ENCODE peak calls at places on chromosomes 6 and 20, in eight cellular contexts. X is lower lobe of right lung, Z is foreskin fibroblast, F is ascending aorta, P is A549, R is B cell, N is endothelial cell, W is GM10248. M is an unnamed sample.
A peak's percentile ranks its signal among the peaks of the same experiment; 100 is the strongest.

GRCh38 chr6:136921936-136922679 is at the start of gene SLC35D3:
- DNase-seq in X (peak; percentile 56), Z (no peak), F (no peak), P (peak; percentile 23), R (peak; percentile 45), N (peak; percentile 42), W (peak; percentile 61), M (peak; percentile 9)

GRCh38 chr6:93423542-93423941 is 4.2 kb upstream of the EPHA7 start:
- DNase-seq in X (no peak), Z (no peak), F (no peak), P (no peak), R (no peak), N (peak; percentile 76), W (no peak), M (peak; percentile 51)

GRCh38 chr6:137395316-137395715 is 98.9 kb downstream of the OLIG3 start:
- DNase-seq in X (no peak), Z (no peak), F (no peak), P (no peak), R (no peak), N (no peak), W (no peak), M (no peak)

GRCh38 chr6:68559716-68560115 is 75.4 kb upstream of the ADGRB3 start:
- DNase-seq in X (no peak), Z (peak; percentile 47), F (no peak), P (no peak), R (no peak), N (peak; percentile 11), W (no peak), M (no peak)

GRCh38 chr20:24608926-24609667 is 139.7 kb downstream of the SYNDIG1 start:
- DNase-seq in X (no peak), Z (peak; percentile 24), F (no peak), P (no peak), R (no peak), N (no peak), W (no peak), M (no peak)

GRCh38 chr20:48948612-48949011 is 27.1 kb downstream of the ARFGEF2 start:
- DNase-seq in X (no peak), Z (no peak), F (no peak), P (no peak), R (no peak), N (no peak), W (no peak), M (no peak)

GRCh38 chr6:117463762-117464665 is 18.5 kb upstream of the DCBLD1 start:
- DNase-seq in X (no peak), Z (peak; percentile 82), F (no peak), P (no peak), R (no peak), N (no peak), W (no peak), M (no peak)

GRCh38 chr6:122565708-122566107 is 44.5 kb upstream of the PKIB start:
- DNase-seq in X (no peak), Z (no peak), F (no peak), P (no peak), R (no peak), N (no peak), W (no peak), M (no peak)

GRCh38 chr20:20549699-20550098 is 162.7 kb downstream of the RALGAPA2 start:
- DNase-seq in X (no peak), Z (no peak), F (no peak), P (no peak), R (no peak), N (no peak), W (no peak), M (peak; percentile 2)

GRCh38 chr6:52815167-52816092 is 11.8 kb upstream of the GSTA1 start:
- DNase-seq in X (no peak), Z (peak; percentile 25), F (no peak), P (peak; percentile 64), R (peak; percentile 29), N (peak; percentile 57), W (peak; percentile 65), M (peak; percentile 61)
- TF ChIP-seq CTCF in X (peak; percentile 61), Z (peak; percentile 66), F (peak; percentile 61), P (peak; percentile 54), R (peak; percentile 79), N (peak; percentile 79), W (peak; percentile 66), M (peak; percentile 58)

DNA sequence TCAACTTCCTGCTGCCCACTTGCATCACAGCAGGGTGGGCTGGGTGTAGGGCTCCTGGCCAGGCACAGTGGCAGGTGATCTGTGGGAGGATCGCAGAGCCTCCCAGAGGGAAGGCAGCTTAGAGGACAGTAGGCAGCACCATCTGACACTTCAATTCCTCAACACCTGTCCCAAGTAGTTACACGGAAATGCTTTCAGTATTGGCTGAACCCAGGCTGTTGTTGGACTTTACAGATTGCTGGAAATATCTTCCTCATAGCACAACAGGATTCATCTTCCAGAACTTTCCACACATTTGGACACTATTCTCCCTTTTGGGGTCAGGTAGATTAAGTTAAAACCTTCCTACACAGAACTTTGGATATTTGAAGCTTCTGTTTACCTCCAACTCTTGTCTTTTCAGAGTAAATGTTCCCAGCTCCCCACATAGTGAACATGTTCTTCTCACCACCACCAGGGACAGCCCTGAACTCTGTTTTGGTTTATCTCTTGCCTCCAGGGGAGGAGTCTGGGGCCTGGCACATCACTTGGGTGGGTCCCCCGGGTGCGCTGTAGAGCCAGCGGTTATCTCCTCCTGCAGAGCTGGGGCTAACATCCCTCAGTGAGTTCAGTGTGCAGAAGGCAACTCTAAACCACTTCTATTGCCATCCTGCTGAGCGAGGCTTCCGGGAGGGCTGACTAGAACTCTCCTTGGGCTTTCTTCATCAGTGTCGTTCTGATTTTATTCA is 3.5 kb upstream of the SLC22A2 start:
- DNase-seq in X (no peak), Z (no peak), F (no peak), P (peak; percentile 47), R (no peak), N (no peak), W (no peak), M (no peak)
- TF ChIP-seq CTCF in X (no peak), Z (no peak), F (no peak), P (no peak), R (no peak), N (no peak), W (no peak), M (no peak)

DNA sequence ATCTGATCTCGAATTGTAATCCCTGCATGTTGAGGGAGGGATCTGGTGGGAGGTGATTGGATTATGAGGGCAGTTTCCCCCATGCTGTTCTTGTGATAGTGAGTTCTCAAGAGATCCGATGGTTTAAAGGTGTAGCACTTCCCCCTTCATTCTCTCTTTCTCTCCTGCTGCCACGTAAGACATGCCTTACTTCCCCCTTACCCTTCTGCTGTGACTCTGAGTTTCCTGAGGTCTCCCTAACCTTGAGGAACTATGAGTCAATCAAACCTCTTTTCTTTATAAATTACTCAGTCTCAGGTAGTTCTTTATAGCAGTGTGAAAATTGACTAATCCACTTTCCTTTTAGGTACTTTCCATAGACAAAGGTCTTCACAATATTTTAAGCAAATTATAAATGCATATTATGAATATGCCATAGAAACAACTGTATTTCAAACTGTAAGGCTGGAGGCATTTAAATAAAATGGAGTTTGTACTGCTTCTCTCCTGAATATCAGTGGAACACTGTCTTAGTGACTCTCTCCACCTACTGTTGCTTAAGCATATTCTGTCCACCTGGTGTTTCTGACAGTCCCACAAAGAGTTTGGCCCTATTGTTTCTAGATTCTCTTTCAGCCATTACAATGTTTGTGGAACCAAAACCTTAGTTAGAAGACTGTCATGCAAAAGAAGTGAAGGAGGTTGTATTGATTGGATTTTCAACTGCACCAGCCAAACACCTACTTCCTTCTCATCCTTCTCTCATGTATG is 24.3 kb upstream of the IL17A start:
- DNase-seq in X (no peak), Z (no peak), F (no peak), P (no peak), R (no peak), N (no peak), W (no peak), M (no peak)
- TF ChIP-seq CTCF in X (no peak), Z (no peak), F (no peak), P (no peak), R (no peak), N (no peak), W (no peak), M (no peak)

DNA sequence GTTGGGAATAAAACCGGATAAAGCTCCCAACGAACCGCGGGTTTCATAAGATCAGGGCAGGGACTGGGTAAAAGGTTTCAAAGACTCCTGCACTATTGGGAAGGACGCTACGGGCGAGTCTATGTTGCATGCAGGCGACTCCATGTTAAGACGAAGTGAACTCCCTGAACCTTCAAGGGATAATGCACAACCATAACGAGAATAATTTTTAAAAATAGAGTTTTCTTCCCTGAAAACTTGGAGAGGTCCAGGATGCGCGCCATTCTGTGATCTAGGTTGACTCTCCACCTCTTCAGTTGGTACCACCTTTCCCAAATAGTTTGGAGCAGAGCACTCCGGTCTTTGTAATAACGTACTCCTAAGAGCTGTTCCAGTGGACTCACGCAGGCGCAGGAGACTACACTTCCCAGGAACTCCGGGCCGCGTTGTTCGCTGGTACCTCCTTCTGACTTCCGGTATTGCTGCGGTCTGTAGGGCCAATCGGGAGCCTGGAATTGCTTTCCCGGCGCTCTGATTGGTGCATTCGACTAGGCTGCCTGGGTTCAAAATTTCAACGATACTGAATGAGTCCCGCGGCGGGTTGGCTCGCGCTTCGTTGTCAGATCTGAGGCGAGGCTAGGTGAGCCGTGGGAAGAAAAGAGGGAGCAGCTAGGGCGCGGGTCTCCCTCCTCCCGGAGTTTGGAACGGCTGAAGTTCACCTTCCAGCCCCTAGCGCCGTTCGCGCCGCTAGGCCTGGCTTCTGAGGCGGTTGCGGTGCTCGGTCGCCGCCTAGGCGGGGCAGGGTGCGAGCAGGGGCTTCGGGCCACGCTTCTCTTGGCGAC is at the start of gene TPX2:
- DNase-seq in X (peak; percentile 95), Z (peak; percentile 95), F (peak; percentile 90), P (peak; percentile 99), R (peak; percentile 77), N (peak; percentile 92), W (peak; percentile 97), M (peak; percentile 97)
- TF ChIP-seq CTCF in X (peak; percentile 31), Z (no peak), F (peak; percentile 23), P (no peak), R (no peak), N (no peak), W (no peak), M (no peak)